ENCODE peak calls at places on chromosomes 3 and 15, in seven cellular contexts. One of them, this sample, is unnamed.

GRCh38 chr3:195551381-195551978 is 8.4 kb upstream of the PPP1R2 start:
- DNase-seq in cardiac muscle cell: peak; percentile 73
- DNase-seq in HCT116: no peak
- DNase-seq in PC-9: no peak
- DNase-seq in heart left ventricle: peak; percentile 69
- DNase-seq in endodermal cell: no peak
- DNase-seq in MM.1S: no peak
- DNase-seq in this sample: no peak

GRCh38 chr3:12383218-12383617 is 94.3 kb downstream of the PPARG start:
- DNase-seq in cardiac muscle cell: no peak
- DNase-seq in HCT116: no peak
- DNase-seq in PC-9: no peak
- DNase-seq in heart left ventricle: no peak
- DNase-seq in endodermal cell: no peak
- DNase-seq in MM.1S: no peak
- DNase-seq in this sample: no peak

GRCh38 chr15:93706476-93706875 is 524.9 kb upstream of the MCTP2 start:
- DNase-seq in cardiac muscle cell: no peak
- DNase-seq in HCT116: no peak
- DNase-seq in PC-9: no peak
- DNase-seq in heart left ventricle: no peak
- DNase-seq in endodermal cell: no peak
- DNase-seq in MM.1S: no peak
- DNase-seq in this sample: no peak

GRCh38 chr3:45143673-45144670 is 2.2 kb downstream of the CDCP1 start:
- DNase-seq in cardiac muscle cell: peak; percentile 29
- DNase-seq in HCT116: no peak
- DNase-seq in PC-9: no peak
- DNase-seq in heart left ventricle: no peak
- DNase-seq in endodermal cell: no peak
- DNase-seq in MM.1S: peak; percentile 45
- DNase-seq in this sample: no peak

GRCh38 chr3:141379250-141379872 is 11.1 kb downstream of the ZBTB38 start:
- DNase-seq in cardiac muscle cell: no peak
- DNase-seq in HCT116: no peak
- DNase-seq in PC-9: no peak
- DNase-seq in heart left ventricle: no peak
- DNase-seq in endodermal cell: no peak
- DNase-seq in MM.1S: peak; percentile 99
- DNase-seq in this sample: no peak

GRCh38 chr3:122076414-122077292 is 21.5 kb downstream of the CD86 start:
- DNase-seq in cardiac muscle cell: no peak
- DNase-seq in HCT116: no peak
- DNase-seq in PC-9: no peak
- DNase-seq in heart left ventricle: no peak
- DNase-seq in endodermal cell: no peak
- DNase-seq in MM.1S: peak; percentile 46
- DNase-seq in this sample: no peak

GRCh38 chr15:60964527-60964926 is 264.6 kb downstream of the RORA start:
- DNase-seq in cardiac muscle cell: no peak
- DNase-seq in HCT116: no peak
- DNase-seq in PC-9: no peak
- DNase-seq in heart left ventricle: no peak
- DNase-seq in endodermal cell: peak; percentile 69
- DNase-seq in MM.1S: no peak
- DNase-seq in this sample: no peak

GRCh38 chr15:60718661-60719069 is 239.7 kb upstream of the ICE2 start:
- DNase-seq in cardiac muscle cell: peak; percentile 17
- DNase-seq in HCT116: no peak
- DNase-seq in PC-9: no peak
- DNase-seq in heart left ventricle: no peak
- DNase-seq in endodermal cell: no peak
- DNase-seq in MM.1S: no peak
- DNase-seq in this sample: no peak

GRCh38 chr15:35307676-35308075 is 222.6 kb upstream of the NANOGP8 start:
- DNase-seq in cardiac muscle cell: no peak
- DNase-seq in HCT116: no peak
- DNase-seq in PC-9: no peak
- DNase-seq in heart left ventricle: no peak
- DNase-seq in endodermal cell: no peak
- DNase-seq in MM.1S: no peak
- DNase-seq in this sample: no peak

GRCh38 chr3:8893001-8893400 is 70.3 kb downstream of the RAD18 start:
- DNase-seq in cardiac muscle cell: no peak
- DNase-seq in HCT116: no peak
- DNase-seq in PC-9: no peak
- DNase-seq in heart left ventricle: no peak
- DNase-seq in endodermal cell: no peak
- DNase-seq in MM.1S: no peak
- DNase-seq in this sample: no peak

GRCh38 chr3:120140098-120140742 is 46.0 kb upstream of the GSK3B start:
- DNase-seq in cardiac muscle cell: no peak
- DNase-seq in HCT116: no peak
- DNase-seq in PC-9: no peak
- DNase-seq in heart left ventricle: no peak
- DNase-seq in endodermal cell: no peak
- DNase-seq in MM.1S: no peak
- DNase-seq in this sample: no peak

GRCh38 chr3:103889675-103890074 is 1454.9 kb downstream of the ZPLD1 start:
- DNase-seq in cardiac muscle cell: no peak
- DNase-seq in HCT116: no peak
- DNase-seq in PC-9: no peak
- DNase-seq in heart left ventricle: no peak
- DNase-seq in endodermal cell: no peak
- DNase-seq in MM.1S: no peak
- DNase-seq in this sample: no peak

GRCh38 chr3:191141728-191142127 is 57.3 kb upstream of the OSTN start:
- DNase-seq in cardiac muscle cell: peak; percentile 70
- DNase-seq in HCT116: peak; percentile 76
- DNase-seq in PC-9: no peak
- DNase-seq in heart left ventricle: no peak
- DNase-seq in endodermal cell: no peak
- DNase-seq in MM.1S: no peak
- DNase-seq in this sample: no peak

GRCh38 chr3:130462089-130462488 is 54.9 kb upstream of the COL6A6 start:
- DNase-seq in cardiac muscle cell: no peak
- DNase-seq in HCT116: no peak
- DNase-seq in PC-9: no peak
- DNase-seq in heart left ventricle: no peak
- DNase-seq in endodermal cell: no peak
- DNase-seq in MM.1S: no peak
- DNase-seq in this sample: no peak

GRCh38 chr3:149342413-149343340 is 9.2 kb upstream of the TM4SF18 start:
- DNase-seq in cardiac muscle cell: peak; percentile 72
- DNase-seq in HCT116: no peak
- DNase-seq in PC-9: no peak
- DNase-seq in heart left ventricle: no peak
- DNase-seq in endodermal cell: no peak
- DNase-seq in MM.1S: no peak
- DNase-seq in this sample: peak; percentile 45

GRCh38 chr3:46845860-46846623 is 17.2 kb downstream of the MYL3 start:
- DNase-seq in cardiac muscle cell: peak; percentile 83
- DNase-seq in HCT116: no peak
- DNase-seq in PC-9: peak; percentile 88
- DNase-seq in heart left ventricle: peak; percentile 88
- DNase-seq in endodermal cell: peak; percentile 94
- DNase-seq in MM.1S: peak; percentile 31
- DNase-seq in this sample: peak; percentile 79

GRCh38 chr15:51681303-51681963 is at the start of gene SCG3:
- DNase-seq in cardiac muscle cell: peak; percentile 81
- DNase-seq in HCT116: peak; percentile 10
- DNase-seq in PC-9: peak; percentile 43
- DNase-seq in heart left ventricle: peak; percentile 87
- DNase-seq in endodermal cell: peak; percentile 99
- DNase-seq in MM.1S: no peak
- DNase-seq in this sample: peak; percentile 12

GRCh38 chr3:188234172-188234571 is 80.2 kb downstream of the LPP start:
- DNase-seq in cardiac muscle cell: no peak
- DNase-seq in HCT116: no peak
- DNase-seq in PC-9: no peak
- DNase-seq in heart left ventricle: no peak
- DNase-seq in endodermal cell: no peak
- DNase-seq in MM.1S: no peak
- DNase-seq in this sample: no peak

GRCh38 chr3:46866720-46867549 is 3.7 kb upstream of the MYL3 start:
- DNase-seq in cardiac muscle cell: peak; percentile 71
- DNase-seq in HCT116: no peak
- DNase-seq in PC-9: peak; percentile 65
- DNase-seq in heart left ventricle: peak; percentile 93
- DNase-seq in endodermal cell: peak; percentile 93
- DNase-seq in MM.1S: peak; percentile 43
- DNase-seq in this sample: peak; percentile 28

GRCh38 chr3:64311424-64311920 is 86.2 kb upstream of the PRICKLE2 start:
- DNase-seq in cardiac muscle cell: no peak
- DNase-seq in HCT116: no peak
- DNase-seq in PC-9: no peak
- DNase-seq in heart left ventricle: no peak
- DNase-seq in endodermal cell: no peak
- DNase-seq in MM.1S: no peak
- DNase-seq in this sample: peak; percentile 20

GRCh38 chr3:114481113-114481512 is 187.3 kb downstream of the TIGIT start:
- DNase-seq in cardiac muscle cell: no peak
- DNase-seq in HCT116: no peak
- DNase-seq in PC-9: no peak
- DNase-seq in heart left ventricle: no peak
- DNase-seq in endodermal cell: no peak
- DNase-seq in MM.1S: no peak
- DNase-seq in this sample: no peak

GRCh38 chr15:60772395-60773120 is 293.6 kb upstream of the ICE2 start:
- DNase-seq in cardiac muscle cell: no peak
- DNase-seq in HCT116: no peak
- DNase-seq in PC-9: no peak
- DNase-seq in heart left ventricle: no peak
- DNase-seq in endodermal cell: no peak
- DNase-seq in MM.1S: no peak
- DNase-seq in this sample: no peak

GRCh38 chr15:31228980-31229826 is 97.4 kb upstream of the KLF13 start:
- DNase-seq in cardiac muscle cell: no peak
- DNase-seq in HCT116: no peak
- DNase-seq in PC-9: no peak
- DNase-seq in heart left ventricle: no peak
- DNase-seq in endodermal cell: peak; percentile 80
- DNase-seq in MM.1S: peak; percentile 90
- DNase-seq in this sample: no peak

GRCh38 chr15:49187537-49188245 is 17.6 kb downstream of the GALK2 start:
- DNase-seq in cardiac muscle cell: no peak
- DNase-seq in HCT116: no peak
- DNase-seq in PC-9: no peak
- DNase-seq in heart left ventricle: no peak
- DNase-seq in endodermal cell: no peak
- DNase-seq in MM.1S: no peak
- DNase-seq in this sample: no peak

GRCh38 chr15:78035319-78035718 is 42.2 kb downstream of the TBC1D2B start:
- DNase-seq in cardiac muscle cell: peak; percentile 49
- DNase-seq in HCT116: no peak
- DNase-seq in PC-9: no peak
- DNase-seq in heart left ventricle: no peak
- DNase-seq in endodermal cell: no peak
- DNase-seq in MM.1S: peak; percentile 30
- DNase-seq in this sample: no peak

GRCh38 chr3:37053753-37054152 is 60.4 kb downstream of the MLH1 start:
- DNase-seq in cardiac muscle cell: no peak
- DNase-seq in HCT116: no peak
- DNase-seq in PC-9: no peak
- DNase-seq in heart left ventricle: no peak
- DNase-seq in endodermal cell: no peak
- DNase-seq in MM.1S: no peak
- DNase-seq in this sample: no peak
- H3K36me3 ChIP-seq in cardiac muscle cell: peaks cover 43% of the 10 kb centered on the region
- H3K36me3 ChIP-seq in HCT116: peaks cover 20% of the 10 kb centered on the region
- H3K36me3 ChIP-seq in PC-9: peaks cover 8% of the 10 kb centered on the region
- H3K36me3 ChIP-seq in heart left ventricle: peaks cover 97% of the 10 kb centered on the region
- H3K36me3 ChIP-seq in endodermal cell: peaks cover 69% of the 10 kb centered on the region
- H3K36me3 ChIP-seq in MM.1S: no peaks in the 10 kb centered on the region
- H3K36me3 ChIP-seq in this sample: peaks cover 95% of the 10 kb centered on the region

DNA sequence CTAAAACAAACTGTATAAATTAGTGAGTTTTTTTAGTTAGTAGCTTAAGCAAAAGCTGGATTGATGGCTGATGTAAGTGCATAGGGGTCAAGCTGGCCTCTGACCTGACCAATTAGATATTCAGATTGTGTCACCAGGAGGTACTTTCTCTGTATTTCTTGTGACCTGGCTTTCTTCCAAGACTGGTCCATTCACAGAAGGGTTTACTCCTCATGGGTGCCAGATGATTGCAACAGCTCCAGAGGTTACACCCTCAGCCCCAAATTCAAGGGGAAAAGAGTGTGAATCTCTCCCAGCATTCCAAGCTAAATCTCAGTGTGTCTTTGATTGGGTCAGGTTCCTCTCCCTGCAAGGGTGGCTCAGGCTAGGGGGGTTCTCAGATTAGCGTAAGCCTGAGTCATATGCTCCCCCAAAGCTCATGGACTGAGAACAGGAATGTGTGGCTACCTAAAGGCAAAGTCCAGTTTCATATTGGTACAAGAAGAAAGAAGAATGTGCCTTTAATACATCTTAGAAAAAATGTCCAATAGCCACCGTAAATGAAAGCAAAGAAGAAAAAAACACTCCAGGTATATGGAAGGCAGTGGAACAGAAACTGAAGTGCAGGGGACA is 16.5 kb downstream of the PML start:
- DNase-seq in cardiac muscle cell: peak; percentile 81
- DNase-seq in HCT116: no peak
- DNase-seq in PC-9: no peak
- DNase-seq in heart left ventricle: no peak
- DNase-seq in endodermal cell: no peak
- DNase-seq in MM.1S: no peak
- DNase-seq in this sample: no peak
- H3K4me3 ChIP-seq in cardiac muscle cell: no peak overlapping the region
- H3K4me3 ChIP-seq in HCT116: no peak overlapping the region
- H3K4me3 ChIP-seq in PC-9: no peak overlapping the region
- H3K4me3 ChIP-seq in heart left ventricle: no peak overlapping the region
- H3K4me3 ChIP-seq in endodermal cell: no peak overlapping the region
- H3K4me3 ChIP-seq in MM.1S: no peak overlapping the region
- H3K4me3 ChIP-seq in this sample: no peak overlapping the region

DNA sequence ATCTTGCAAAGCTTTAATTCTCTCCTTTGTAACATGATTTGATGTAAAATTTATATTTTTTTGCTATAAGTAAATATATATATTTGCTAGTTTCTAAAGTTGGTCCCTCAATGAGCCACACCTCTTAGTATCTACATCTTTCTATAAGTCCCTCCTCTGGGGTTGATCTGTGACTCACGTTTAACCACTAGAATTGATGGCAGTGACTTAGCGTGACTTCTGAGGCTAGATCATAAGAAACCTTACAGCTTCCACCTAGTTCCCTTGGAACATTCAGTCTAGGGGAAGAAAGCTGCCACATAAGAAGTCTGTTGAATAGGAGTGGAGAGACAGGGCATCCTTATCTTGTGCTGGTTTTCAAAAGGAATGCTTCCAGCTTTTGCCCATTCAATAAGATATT is 56.6 kb upstream of the TNIK start:
- DNase-seq in cardiac muscle cell: no peak
- DNase-seq in HCT116: no peak
- DNase-seq in PC-9: no peak
- DNase-seq in heart left ventricle: no peak
- DNase-seq in endodermal cell: no peak
- DNase-seq in MM.1S: no peak
- DNase-seq in this sample: no peak
- H3K27ac ChIP-seq in cardiac muscle cell: no peak overlapping the region
- H3K27ac ChIP-seq in HCT116: no peak overlapping the region
- H3K27ac ChIP-seq in PC-9: no peak overlapping the region
- H3K27ac ChIP-seq in heart left ventricle: no peak overlapping the region
- H3K27ac ChIP-seq in endodermal cell: no peak overlapping the region
- H3K27ac ChIP-seq in MM.1S: no peak overlapping the region
- H3K27ac ChIP-seq in this sample: no peak overlapping the region

GRCh38 chr3:20160230-20160629 is 25.8 kb downstream of the SGO1 start:
- DNase-seq in cardiac muscle cell: no peak
- DNase-seq in HCT116: no peak
- DNase-seq in PC-9: no peak
- DNase-seq in heart left ventricle: no peak
- DNase-seq in endodermal cell: no peak
- DNase-seq in MM.1S: no peak
- DNase-seq in this sample: no peak

GRCh38 chr3:20161714-20162113 is 24.3 kb downstream of the SGO1 start:
- DNase-seq in cardiac muscle cell: no peak
- DNase-seq in HCT116: no peak
- DNase-seq in PC-9: no peak
- DNase-seq in heart left ventricle: no peak
- DNase-seq in endodermal cell: no peak
- DNase-seq in MM.1S: no peak
- DNase-seq in this sample: no peak
- H3K36me3 ChIP-seq in cardiac muscle cell: no peaks in the 10 kb centered on the region
- H3K36me3 ChIP-seq in HCT116: peaks cover 13% of the 10 kb centered on the region
- H3K36me3 ChIP-seq in PC-9: peaks cover 3% of the 10 kb centered on the region
- H3K36me3 ChIP-seq in heart left ventricle: no peaks in the 10 kb centered on the region
- H3K36me3 ChIP-seq in endodermal cell: peaks cover 53% of the 10 kb centered on the region
- H3K36me3 ChIP-seq in MM.1S: peaks cover 4% of the 10 kb centered on the region
- H3K36me3 ChIP-seq in this sample: peaks cover 58% of the 10 kb centered on the region

This sample was measured in SJSA1.